ENCODE peak calls at places on chromosomes 4 and X, in eight cellular contexts. U is stimulated activated CD8-positive, alpha-beta memory T cell treated with anti-CD3 and anti-CD28 coated beads, Interleukin-7, amount 100 ng/mL, for 24 hours; H is anterior cingulate cortex; D is uterus; P is adrenal gland; I is aorta; L is SK-MEL-5; K is HuH-7.5. V is an unnamed sample.

GRCh38 chr4:83370640-83370906 is 35.9 kb upstream of the HPSE start:
- DNase-seq in K (no peak), P (no peak), I (no peak), H (no peak), U (no peak), D (no peak), L (no peak), V (no peak)

GRCh38 chr4:157018920-157019490 is 47.4 kb upstream of the PDGFC start:
- DNase-seq in U (no peak), P (no peak), L (no peak), H (no peak), K (no peak), D (no peak), I (no peak), V (no peak)

GRCh38 chr4:56874166-56874565 is 33.5 kb upstream of the REST start:
- DNase-seq in U (no peak), D (no peak), K (no peak), I (no peak), P (no peak), L (no peak), H (no peak), V (no peak)

GRCh38 chr4:147362868-147363440 is 117.9 kb upstream of the EDNRA start:
- DNase-seq in K (no peak), I (peak; percentile 74), H (no peak), U (no peak), D (peak; percentile 87), L (no peak), P (peak; percentile 62), V (peak; percentile 48)

GRCh38 chr4:139300431-139301142 is 718 bp upstream of the NAA15 start:
- DNase-seq in D (no peak), I (no peak), P (peak; percentile 35), K (no peak), U (no peak), L (peak; percentile 15), H (peak; percentile 38), V (no peak)

GRCh38 chrX:34586507-34586906 is 70.6 kb downstream of the TMEM47 start:
- DNase-seq in I (no peak), P (no peak), L (no peak), K (no peak), D (no peak), H (no peak), U (no peak), V (no peak)

GRCh38 chrX:41010188-41010846 is 74.9 kb upstream of the USP9X start:
- DNase-seq in H (peak; percentile 10), D (peak; percentile 81), L (peak; percentile 18), P (peak; percentile 89), K (no peak), I (peak; percentile 86), U (no peak), V (peak; percentile 79)

GRCh38 chr4:146633471-146633800 is 5.3 kb upstream of the POU4F2 start:
- DNase-seq in P (no peak), K (no peak), H (no peak), D (no peak), U (no peak), I (no peak), L (no peak), V (no peak)

GRCh38 chrX:130715299-130715698 is 187.7 kb downstream of the ENOX2 start:
- DNase-seq in U (no peak), H (no peak), L (no peak), I (no peak), P (no peak), D (no peak), K (no peak), V (no peak)

GRCh38 chr4:15495621-15496020 is 25.9 kb downstream of the CC2D2A start:
- DNase-seq in D (no peak), H (no peak), L (no peak), K (no peak), U (no peak), P (no peak), I (no peak), V (no peak)

GRCh38 chrX:82961129-82961528 is 547.0 kb upstream of the POU3F4 start:
- DNase-seq in I (no peak), P (no peak), L (peak; percentile 47), D (no peak), H (no peak), K (no peak), U (no peak), V (no peak)

GRCh38 chr4:140374130-140374477 is 658 bp downstream of the SCOC start:
- DNase-seq in H (no peak), I (no peak), U (no peak), K (peak; percentile 6), D (no peak), P (no peak), L (no peak), V (no peak)

GRCh38 chr4:95360911-95361695 is 187.7 kb downstream of the UNC5C start:
- DNase-seq in U (no peak), I (no peak), L (no peak), D (no peak), H (no peak), P (no peak), K (no peak), V (no peak)

GRCh38 chrX:124242160-124242559 is 90.3 kb upstream of the TEX13D start:
- DNase-seq in L (no peak), H (no peak), P (no peak), K (no peak), D (no peak), I (no peak), U (no peak), V (no peak)